ENCODE peak calls at places on chromosomes 7 and 10, in six cellular contexts. B is OCI-LY7, M is AG10803, K is BJ, L is IMR-90, G is mammary epithelial cell. S is an unnamed sample.
A peak's percentile ranks its signal among the peaks of the same experiment; 100 is the strongest.

GRCh38 chr7:140200102-140200989 is 23.6 kb upstream of the KDM7A start:
- DNase-seq in B (no peak), K (no peak), G (peak; percentile 71), L (peak; percentile 35), M (peak; percentile 46), S (no peak)

GRCh38 chr10:7797582-7797981 is 9.6 kb downstream of the ATP5F1C start:
- DNase-seq in G (peak; percentile 51), K (peak; percentile 82), L (peak; percentile 96), M (peak; percentile 91), B (no peak), S (peak; percentile 67)

GRCh38 chr10:118276727-118277126 is 65.4 kb downstream of the FAM204A start:
- DNase-seq in G (no peak), K (no peak), L (no peak), B (no peak), M (no peak), S (no peak)

GRCh38 chr10:43120948-43121290 is 17.3 kb upstream of the CSGALNACT2 start:
- DNase-seq in M (no peak), K (no peak), G (no peak), L (peak; percentile 8), B (peak; percentile 59), S (no peak)

GRCh38 chr7:107138696-107139420 is 29.9 kb upstream of the HBP1 start:
- DNase-seq in L (peak; percentile 78), M (peak; percentile 13), K (no peak), B (no peak), G (no peak), S (no peak)

GRCh38 chr10:86177483-86178155 is 189.0 kb downstream of the GRID1 start:
- DNase-seq in K (no peak), M (no peak), G (no peak), B (no peak), L (no peak), S (no peak)

GRCh38 chr7:7416031-7416968 is 119.4 kb downstream of the COL28A1 start:
- DNase-seq in G (peak; percentile 69), K (no peak), B (no peak), M (peak; percentile 16), L (peak; percentile 45), S (no peak)

GRCh38 chr10:104300736-104301292 is 31.8 kb downstream of the GSTO2 start:
- DNase-seq in G (peak; percentile 95), L (peak; percentile 99), B (peak; percentile 58), M (peak; percentile 99), K (peak; percentile 94), S (peak; percentile 84)

GRCh38 chr7:935321-936130 is 19.0 kb downstream of the ADAP1 start:
- DNase-seq in K (no peak), M (no peak), B (no peak), L (no peak), G (no peak), S (no peak)

GRCh38 chr10:117936136-117936535 is 110.6 kb downstream of the RAB11FIP2 start:
- DNase-seq in G (no peak), M (peak; percentile 92), B (no peak), K (peak; percentile 48), L (peak; percentile 25), S (peak; percentile 28)

GRCh38 chr10:120423350-120424197 is 33.5 kb upstream of the PLPP4 start:
- DNase-seq in B (peak; percentile 37), M (peak; percentile 83), L (peak; percentile 13), G (peak; percentile 61), K (no peak), S (no peak)

GRCh38 chr10:30694492-30695228 is 65.1 kb upstream of the LYZL2 start:
- DNase-seq in K (no peak), M (no peak), L (no peak), B (no peak), G (no peak), S (no peak)

GRCh38 chr7:15582773-15583172 is 21.0 kb upstream of the AGMO start:
- DNase-seq in M (no peak), B (no peak), G (no peak), L (no peak), K (no peak), S (no peak)

GRCh38 chr7:111413796-111414195 is 148.5 kb downstream of the IMMP2L start:
- DNase-seq in B (no peak), M (no peak), K (no peak), L (no peak), G (no peak), S (no peak)

GRCh38 chr7:122010116-122010515 is 133.9 kb downstream of the AASS start:
- DNase-seq in B (no peak), G (no peak), K (no peak), L (no peak), M (no peak), S (no peak)

GRCh38 chr7:141071260-141071854 is 2.5 kb upstream of the TMEM178B start:
- DNase-seq in L (no peak), G (no peak), B (peak; percentile 48), M (no peak), K (no peak), S (no peak)

GRCh38 chr10:124909563-124909962 is 32.4 kb upstream of the ZRANB1 start:
- DNase-seq in M (no peak), G (no peak), B (no peak), K (no peak), L (no peak), S (no peak)

GRCh38 chr10:86652361-86653202 is 1.8 kb upstream of the OPN4 start:
- DNase-seq in L (peak; percentile 21), K (no peak), B (no peak), M (no peak), G (no peak), S (no peak)

GRCh38 chr10:110818311-110819257 is 53.1 kb upstream of the PDCD4 start:
- DNase-seq in L (no peak), B (no peak), G (no peak), M (no peak), K (no peak), S (no peak)

GRCh38 chr7:152382244-152382643 is 53.6 kb downstream of the KMT2C start:
- DNase-seq in G (no peak), M (no peak), B (no peak), K (no peak), L (no peak), S (no peak)

GRCh38 chr10:59342723-59343122 is 19.6 kb downstream of the FAM13C start:
- DNase-seq in G (no peak), B (no peak), L (no peak), K (no peak), M (no peak), S (no peak)

GRCh38 chr10:59350558-59350957 is 11.8 kb downstream of the FAM13C start:
- DNase-seq in M (no peak), L (no peak), K (no peak), B (no peak), G (no peak), S (no peak)

DNA sequence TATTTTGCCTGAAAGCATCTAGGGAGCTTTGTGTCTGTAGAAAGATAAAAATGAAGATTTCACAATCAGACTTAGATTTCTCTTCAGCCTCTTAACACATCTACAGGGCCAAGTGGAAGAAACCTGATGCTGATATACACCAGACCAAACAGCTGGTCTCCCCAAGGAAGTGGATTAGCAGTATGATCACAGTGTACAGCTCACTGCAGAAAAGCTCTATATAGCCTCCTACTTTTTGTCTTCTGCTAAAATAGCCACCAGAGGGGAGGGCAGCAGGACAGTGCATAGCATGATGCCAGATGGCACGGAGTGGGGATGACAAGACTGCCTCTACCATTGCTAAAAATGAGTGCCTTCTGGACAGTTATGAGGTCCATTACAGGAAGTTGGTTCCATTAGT is 16.0 kb downstream of the FAM13C start:
- DNase-seq in M (no peak), L (peak; percentile 53), K (no peak), B (no peak), G (no peak), S (no peak)
- TF ChIP-seq CTCF in M (no peak), L (no peak), K (no peak), B (no peak), G (no peak), S (no peak)

GRCh38 chr10:53808677-53809076 is 992.4 kb downstream of the PCDH15 start:
- DNase-seq in K (no peak), M (no peak), B (no peak), G (no peak), L (no peak), S (no peak)
- TF ChIP-seq CTCF in K (no peak), M (no peak), B (no peak), G (peak; percentile 15), L (no peak), S (no peak)

DNA sequence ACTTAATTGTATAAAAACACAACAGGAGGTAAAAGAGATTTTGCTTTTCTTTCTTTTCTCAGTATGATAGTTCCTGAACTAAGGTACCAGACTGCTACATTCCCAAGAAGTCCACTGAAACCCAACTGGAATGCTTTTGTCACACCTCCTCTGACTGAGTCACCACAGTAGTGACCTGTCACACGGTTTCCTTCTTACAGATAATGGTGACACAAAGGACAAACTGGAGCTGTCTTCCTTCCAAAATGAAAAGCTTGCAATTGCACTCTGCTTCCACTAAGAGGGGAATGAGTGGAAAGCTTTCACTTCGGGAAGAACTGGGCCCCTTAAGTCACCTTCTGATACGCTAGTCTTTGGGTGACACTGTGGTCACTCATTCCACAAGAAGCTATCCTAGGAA is 122.2 kb downstream of the KMT2E start:
- DNase-seq in M (peak; percentile 10), G (no peak), L (no peak), K (no peak), B (no peak), S (no peak)
- TF ChIP-seq CTCF in M (peak; percentile 24), G (peak; percentile 12), L (no peak), K (peak; percentile 7), B (no peak), S (no peak)

DNA sequence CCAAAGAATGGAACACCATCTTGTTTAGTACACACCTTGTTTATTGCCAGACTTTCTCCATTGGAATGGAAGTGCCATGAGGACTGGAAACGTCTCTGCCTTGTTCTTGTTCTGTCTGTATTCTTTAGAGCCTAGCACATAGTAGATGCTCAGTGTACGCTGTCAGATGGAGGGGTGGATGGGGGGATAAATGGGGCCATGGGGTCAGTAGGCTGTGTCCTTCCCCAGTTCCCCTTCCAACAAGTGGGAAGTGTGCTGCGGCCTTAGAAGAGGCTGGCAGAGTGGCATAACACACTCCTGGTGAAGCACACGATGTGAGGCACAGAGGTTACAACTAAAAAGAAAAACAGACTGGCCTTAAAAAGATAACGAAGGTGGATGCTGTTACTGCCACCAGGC is 61.9 kb downstream of the TMEM209 start:
- DNase-seq in K (no peak), G (no peak), B (no peak), L (no peak), M (no peak), S (no peak)
- TF ChIP-seq CTCF in K (no peak), G (no peak), B (no peak), L (no peak), M (no peak), S (no peak)

GRCh38 chr10:50402466-50402865 is 151.2 kb upstream of the ASAH2 start:
- DNase-seq in M (no peak), K (no peak), L (peak; percentile 45), B (no peak), G (no peak), S (no peak)
- TF ChIP-seq CTCF in M (no peak), K (no peak), L (no peak), B (no peak), G (no peak), S (no peak)

S was measured in AG09319.